ENCODE peak calls at places on chromosomes 13 and 19, in five cellular contexts. O is EL, N is HS-5, Z is lower lobe of right lung, D is nucleus accumbens. X is an unnamed sample.
A peak's percentile ranks its signal among the peaks of the same experiment; 100 is the strongest.

GRCh38 chr19:30464162-30464561 is 92.0 kb downstream of the ZNF536 start:
- DNase-seq in D (no peak), O (no peak), Z (no peak), N (no peak), X (no peak)

GRCh38 chr13:38045278-38046048 is 175.9 kb upstream of the TRPC4 start:
- DNase-seq in D (no peak), Z (no peak), O (peak; percentile 64), N (peak; percentile 11), X (no peak)

GRCh38 chr19:55156202-55157063 is 1.1 kb downstream of the TNNI3 start:
- DNase-seq in Z (no peak), D (no peak), O (peak; percentile 46), N (no peak), X (peak; percentile 79)

GRCh38 chr13:103523853-103524252 is 457.6 kb upstream of the SLC10A2 start:
- DNase-seq in Z (no peak), N (no peak), O (no peak), D (no peak), X (no peak)

GRCh38 chr19:1837625-1838105 is 10.6 kb downstream of the REXO1 start:
- DNase-seq in N (no peak), O (peak; percentile 33), Z (no peak), D (no peak), X (no peak)

GRCh38 chr19:45099465-45100201 is 6.7 kb downstream of the PPP1R37 start:
- DNase-seq in Z (no peak), D (no peak), O (no peak), N (no peak), X (no peak)

GRCh38 chr19:45934551-45935230 is 20.1 kb upstream of the NANOS2 start:
- DNase-seq in Z (no peak), O (no peak), D (no peak), N (no peak), X (no peak)

GRCh38 chr19:3547301-3547731 is 8.3 kb downstream of the TEKTIP1 start:
- DNase-seq in D (no peak), Z (peak; percentile 48), N (no peak), O (no peak), X (no peak)

GRCh38 chr13:110616103-110617101 is 1.1 kb downstream of the NAXD start:
- DNase-seq in N (no peak), O (peak; percentile 54), Z (no peak), D (no peak), X (no peak)

GRCh38 chr13:85632526-85633215 is 166.5 kb downstream of the SLITRK6 start:
- DNase-seq in O (no peak), Z (no peak), N (no peak), D (no peak), X (no peak)

GRCh38 chr19:7373862-7374261 is 25.1 kb downstream of the ARHGEF18 start:
- DNase-seq in N (no peak), Z (peak; percentile 37), O (peak; percentile 32), D (no peak), X (no peak)

GRCh38 chr13:25963681-25964080 is 88.1 kb downstream of the SHISA2 start:
- DNase-seq in O (peak; percentile 13), N (no peak), D (no peak), Z (no peak), X (no peak)

GRCh38 chr13:28531195-28531955 is 36.4 kb upstream of the FLT1 start:
- DNase-seq in O (peak; percentile 70), D (no peak), Z (peak; percentile 58), N (no peak), X (peak; percentile 70)

GRCh38 chr13:43686557-43686956 is 100.2 kb downstream of the ENOX1 start:
- DNase-seq in O (peak; percentile 95), N (peak; percentile 23), Z (no peak), D (no peak), X (no peak)

GRCh38 chr13:36806102-36806501 is 12.9 kb upstream of the RFXAP start:
- DNase-seq in O (no peak), D (no peak), N (no peak), Z (no peak), X (no peak)

GRCh38 chr13:112843392-112844250 is 125.4 kb upstream of the MCF2L start:
- DNase-seq in N (no peak), Z (no peak), D (no peak), O (no peak), X (no peak)

GRCh38 chr13:66689037-66689619 is 541.0 kb downstream of the PCDH9 start:
- DNase-seq in O (peak; percentile 4), N (no peak), Z (no peak), D (no peak), X (no peak)

GRCh38 chr19:50328257-50329145 is 676 bp downstream of the KCNC3 start:
- DNase-seq in O (no peak), Z (peak; percentile 72), D (no peak), N (no peak), X (peak; percentile 79)

GRCh38 chr13:112756967-112757758 is 67.3 kb downstream of the ATP11A start:
- DNase-seq in N (no peak), Z (no peak), D (peak; percentile 72), O (no peak), X (peak; percentile 29)

GRCh38 chr19:51246153-51246552 is 4.7 kb upstream of the SIGLECL1 start:
- DNase-seq in D (no peak), N (no peak), O (no peak), Z (no peak), X (no peak)

GRCh38 chr19:17538684-17539287 is 16.7 kb upstream of the COLGALT1 start:
- DNase-seq in O (peak; percentile 18), N (no peak), Z (no peak), D (no peak), X (no peak)

GRCh38 chr13:79491715-79492114 is 10.8 kb downstream of the NDFIP2 start:
- DNase-seq in O (peak; percentile 83), N (peak; percentile 46), Z (no peak), D (no peak), X (no peak)

GRCh38 chr13:39259371-39259770 is 221.1 kb downstream of the NHLRC3 start:
- DNase-seq in D (no peak), N (no peak), O (no peak), Z (no peak), X (no peak)

GRCh38 chr13:112818040-112818697 is 128.3 kb downstream of the ATP11A start:
- DNase-seq in Z (no peak), D (no peak), N (no peak), O (no peak), X (no peak)

GRCh38 chr19:28425431-28425931 is 787.5 kb downstream of the UQCRFS1 start:
- DNase-seq in O (peak; percentile 43), D (no peak), N (no peak), Z (no peak), X (no peak)

GRCh38 chr19:22052644-22053013 is 345 bp downstream of the ZNF257 start:
- DNase-seq in D (no peak), O (no peak), Z (no peak), N (no peak), X (no peak)

GRCh38 chr13:113950451-113951245 is 23.2 kb downstream of the C13orf46 start:
- DNase-seq in D (no peak), N (no peak), Z (peak; percentile 43), O (no peak), X (no peak)

GRCh38 chr13:91144054-91144453 is 203.4 kb upstream of the MIR17HG start:
- DNase-seq in D (no peak), O (no peak), Z (no peak), N (no peak), X (no peak)

GRCh38 chr13:40648040-40648439 is 18.4 kb downstream of the FOXO1 start:
- DNase-seq in N (no peak), Z (no peak), D (no peak), O (no peak), X (no peak)

GRCh38 chr19:4018775-4019504 is 11.4 kb downstream of the PIAS4 start:
- DNase-seq in D (no peak), O (no peak), Z (no peak), N (no peak), X (no peak)

GRCh38 chr19:12880551-12881171 is 588 bp downstream of the DNASE2 start:
- DNase-seq in Z (peak; percentile 74), D (peak; percentile 21), N (no peak), O (peak; percentile 23), X (peak; percentile 78)

GRCh38 chr19:13781547-13781946 is 7.3 kb downstream of the C19orf53 start:
- DNase-seq in N (no peak), D (peak; percentile 17), Z (peak; percentile 64), O (peak; percentile 86), X (peak; percentile 76)

GRCh38 chr13:93226623-93227279 is at the start of gene GPC6:
- DNase-seq in O (peak; percentile 88), Z (no peak), D (no peak), N (peak; percentile 44), X (no peak)

GRCh38 chr19:35577918-35578317 is 8.1 kb upstream of the PMIS2 start:
- DNase-seq in N (no peak), Z (no peak), D (no peak), O (no peak), X (no peak)